ENCODE peak calls at places on chromosomes 1 and 21, in seven cellular contexts. S is heart right ventricle, D is HCT116, I is Panc1, T is PC-3, L is AG04450, R is ascending aorta. B is an unnamed sample.

GRCh38 chr21:44531606-44532128 is 8.3 kb downstream of the KRTAP10-1 start:
- DNase-seq in R (no peak), I (no peak), T (no peak), S (no peak), L (no peak), D (no peak), B (peak; percentile 63)

GRCh38 chr1:185337221-185337620 is 20.2 kb upstream of the IVNS1ABP start:
- DNase-seq in T (no peak), S (no peak), I (no peak), R (no peak), D (no peak), L (no peak), B (no peak)

GRCh38 chr1:231420959-231421615 is 1.0 kb downstream of the EGLN1 start:
- DNase-seq in L (no peak), T (peak; percentile 45), R (no peak), S (peak; percentile 39), I (no peak), D (no peak), B (peak; percentile 70)

GRCh38 chr1:167083066-167083682 is 7.0 kb downstream of the GPA33 start:
- DNase-seq in D (no peak), T (no peak), S (peak; percentile 52), I (no peak), R (no peak), L (no peak), B (no peak)

GRCh38 chr21:30986966-30987365 is 51.3 kb downstream of the KRTAP19-8 start:
- DNase-seq in S (peak; percentile 55), I (no peak), D (no peak), L (no peak), T (no peak), R (no peak), B (no peak)

GRCh38 chr1:18109058-18109755 is 1.6 kb downstream of the IGSF21 start:
- DNase-seq in R (no peak), L (no peak), D (no peak), T (no peak), S (no peak), I (no peak), B (no peak)

GRCh38 chr21:39077816-39078215 is 105.4 kb downstream of the PSMG1 start:
- DNase-seq in T (no peak), D (no peak), L (no peak), R (no peak), S (no peak), I (no peak), B (no peak)

GRCh38 chr1:207007352-207008033 is 25.1 kb downstream of the C1orf116 start:
- DNase-seq in L (peak; percentile 70), S (no peak), I (no peak), D (peak; percentile 85), T (peak; percentile 100), R (no peak), B (no peak)

GRCh38 chr1:30627994-30628393 is 95.4 kb downstream of the MATN1 start:
- DNase-seq in T (no peak), S (no peak), R (no peak), I (no peak), L (no peak), D (no peak), B (no peak)

GRCh38 chr1:113536182-113536780 is 146.0 kb downstream of the MAGI3 start:
- DNase-seq in L (no peak), R (no peak), S (no peak), D (no peak), T (peak; percentile 43), I (no peak), B (no peak)

GRCh38 chr1:61950418-61950817 is 208.1 kb downstream of the PATJ start:
- DNase-seq in D (no peak), I (no peak), T (peak; percentile 63), L (no peak), R (no peak), S (no peak), B (no peak)

GRCh38 chr1:6800728-6801127 is 15.5 kb downstream of the CAMTA1 start:
- DNase-seq in I (no peak), R (no peak), S (no peak), T (no peak), L (peak; percentile 38), D (no peak), B (no peak)

GRCh38 chr1:75723989-75724471 is 479 bp upstream of the ACADM start:
- DNase-seq in I (peak; percentile 72), S (peak; percentile 88), D (peak; percentile 49), T (peak; percentile 60), R (no peak), L (peak; percentile 32), B (peak; percentile 90)

GRCh38 chr1:86965012-86965826 is 50.8 kb downstream of the HS2ST1 start:
- DNase-seq in L (peak; percentile 15), D (peak; percentile 23), T (peak; percentile 57), S (peak; percentile 19), I (peak; percentile 24), R (no peak), B (no peak)

GRCh38 chr1:19029191-19030085 is 73.0 kb upstream of the IFFO2 start:
- DNase-seq in S (no peak), I (no peak), T (peak; percentile 27), D (no peak), R (no peak), L (no peak), B (no peak)

GRCh38 chr1:177925006-177925405 is 44.9 kb downstream of the SEC16B start:
- DNase-seq in D (no peak), T (no peak), R (no peak), L (peak; percentile 37), I (no peak), S (no peak), B (no peak)

GRCh38 chr1:8858888-8859706 is 19.4 kb downstream of the ENO1 start:
- DNase-seq in R (no peak), I (no peak), S (peak; percentile 54), L (no peak), T (peak; percentile 66), D (no peak), B (peak; percentile 20)

GRCh38 chr21:40291560-40291959 is 424.3 kb downstream of the PCP4 start:
- DNase-seq in L (no peak), D (no peak), I (no peak), R (no peak), S (no peak), T (no peak), B (no peak)

GRCh38 chr1:93172778-93173177 is 7.4 kb downstream of the TMED5 start:
- DNase-seq in S (no peak), D (no peak), R (no peak), L (no peak), I (no peak), T (no peak), B (no peak)

GRCh38 chr1:153231363-153231762 is 14.0 kb downstream of the PRR9 start:
- DNase-seq in I (no peak), L (no peak), D (no peak), R (no peak), S (no peak), T (no peak), B (no peak)

GRCh38 chr1:233885196-233886028 is 19.1 kb upstream of the SLC35F3 start:
- DNase-seq in S (no peak), R (no peak), T (peak; percentile 73), I (no peak), L (no peak), D (no peak), B (no peak)

GRCh38 chr1:223248001-223248786 is 105.1 kb upstream of the TLR5 start:
- DNase-seq in S (no peak), I (no peak), L (no peak), T (no peak), R (no peak), D (no peak), B (no peak)

GRCh38 chr1:16348414-16349182 is 3.7 kb downstream of the FBXO42 start:
- DNase-seq in I (no peak), L (peak; percentile 51), T (peak; percentile 61), S (no peak), D (no peak), R (no peak), B (no peak)

GRCh38 chr1:156236164-156236563 is 5.8 kb upstream of the BGLAP start:
- DNase-seq in T (no peak), D (no peak), R (no peak), S (no peak), L (no peak), I (no peak), B (peak; percentile 60)

GRCh38 chr1:215475719-215476525 is 91.2 kb upstream of the KCTD3 start:
- DNase-seq in D (no peak), T (peak; percentile 98), S (no peak), I (no peak), L (peak; percentile 29), R (no peak), B (no peak)

GRCh38 chr1:100894622-100895539 is at the start of gene EXTL2:
- DNase-seq in I (peak; percentile 32), T (peak; percentile 91), S (peak; percentile 91), R (peak; percentile 45), L (no peak), D (peak; percentile 86), B (peak; percentile 93)

GRCh38 chr1:89724369-89725015 is 91.6 kb downstream of the LRRC8C start:
- DNase-seq in L (no peak), I (peak; percentile 25), T (peak; percentile 79), D (no peak), R (no peak), S (peak; percentile 51), B (peak; percentile 40)

DNA sequence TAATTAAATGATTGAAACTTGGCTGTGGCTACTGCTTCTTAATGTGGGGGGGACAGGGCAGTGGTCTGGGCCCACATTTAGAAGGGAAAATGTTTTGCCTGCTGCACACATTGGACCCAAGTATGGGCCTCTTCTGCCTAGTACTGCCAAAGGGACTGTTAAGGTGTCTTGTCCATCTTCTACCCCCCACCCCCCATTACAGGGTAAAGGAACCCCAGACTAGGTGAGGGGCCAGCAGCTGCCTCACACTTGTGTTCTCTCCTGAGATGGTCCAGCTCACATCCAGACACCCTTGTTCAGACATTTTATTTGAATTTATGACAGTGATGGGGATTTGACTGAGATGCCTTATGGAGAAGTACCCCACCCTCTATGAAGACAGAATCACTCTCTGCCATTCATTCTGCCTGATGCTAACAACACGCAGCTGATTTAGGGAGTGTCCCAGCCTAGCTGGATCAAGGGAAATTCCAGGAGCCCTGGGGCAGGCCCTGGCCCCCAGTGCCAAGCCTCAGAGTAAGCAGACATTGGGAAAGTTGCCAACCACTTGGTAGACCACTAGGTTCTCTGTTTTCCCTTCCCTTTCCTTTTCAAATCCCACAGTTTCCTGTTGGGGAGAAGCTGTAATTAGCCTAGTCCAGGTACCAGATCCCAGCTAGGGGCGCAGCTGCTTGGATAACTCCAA is 42.1 kb downstream of the YARS1 start:
- DNase-seq in I (no peak), S (no peak), D (no peak), L (no peak), T (peak; percentile 70), R (no peak), B (no peak)
- H3K27ac ChIP-seq in I (peak overlapping the region; percentile 60), S (no peak overlapping the region), D (peak overlapping the region; percentile 44), L (peak overlapping the region; percentile 57), T (peak overlapping the region; percentile 42), R (peak overlapping the region; percentile 14), B (peak overlapping the region; percentile 29)

GRCh38 chr1:22958556-22958955 is 14.1 kb downstream of the LACTBL1 start:
- DNase-seq in D (no peak), L (no peak), T (no peak), S (no peak), R (no peak), I (no peak), B (no peak)
- H3K27me3 ChIP-seq in D (no peaks in the 10 kb centered on the region), L (peaks cover 46% of the 10 kb centered on the region), T (no peaks in the 10 kb centered on the region), S (peaks cover 21% of the 10 kb centered on the region), R (peaks cover 4% of the 10 kb centered on the region), I (no peaks in the 10 kb centered on the region), B (peaks cover 31% of the 10 kb centered on the region)

GRCh38 chr1:73356485-73356884 is 841.5 kb downstream of the LRRIQ3 start:
- DNase-seq in L (no peak), S (no peak), I (no peak), D (no peak), T (no peak), R (no peak), B (no peak)
- H3K27ac ChIP-seq in L (no peak overlapping the region), S (no peak overlapping the region), I (no peak overlapping the region), D (no peak overlapping the region), T (no peak overlapping the region), R (no peak overlapping the region), B (no peak overlapping the region)

GRCh38 chr1:26049531-26050254 is 3.8 kb upstream of the SLC30A2 start:
- DNase-seq in R (no peak), S (no peak), D (no peak), T (no peak), L (no peak), I (no peak), B (no peak)
- H3K27me3 ChIP-seq in R (peaks cover 14% of the 10 kb centered on the region), S (peaks cover 68% of the 10 kb centered on the region), D (no peaks in the 10 kb centered on the region), T (peaks cover 30% of the 10 kb centered on the region), L (peaks cover 80% of the 10 kb centered on the region), I (peaks cover 15% of the 10 kb centered on the region), B (peaks cover 40% of the 10 kb centered on the region)